ENCODE peak calls at places on chromosomes 3 and 15, in seven cellular contexts. R is OCI-LY7, I is H9, G is fibroblast of lung, B is PC-9, O is neuronal stem cell, E is K562. S is an unnamed sample.

GRCh38 chr15:42133356-42133755 is 23.1 kb downstream of the PLA2G4F start:
- DNase-seq in R (no peak), I (no peak), G (no peak), B (no peak), O (no peak), E (no peak), S (no peak)

GRCh38 chr3:171752329-171752728 is 58.0 kb downstream of the PLD1 start:
- DNase-seq in R (no peak), I (no peak), G (no peak), B (no peak), O (no peak), E (no peak), S (no peak)

GRCh38 chr3:5441401-5441800 is 253.9 kb downstream of the EDEM1 start:
- DNase-seq in R (no peak), I (no peak), G (no peak), B (no peak), O (no peak), E (no peak), S (no peak)

GRCh38 chr3:29281265-29282228 is 676 bp downstream of the RBMS3 start:
- DNase-seq in R (peak; percentile 8), I (peak; percentile 29), G (peak; percentile 62), B (no peak), O (peak; percentile 38), E (no peak), S (peak; percentile 9)

GRCh38 chr15:100189849-100190248 is 151.9 kb downstream of the ADAMTS17 start:
- DNase-seq in R (no peak), I (no peak), G (peak; percentile 48), B (no peak), O (no peak), E (no peak), S (no peak)

GRCh38 chr3:187271582-187271981 is 20.0 kb downstream of the MASP1 start:
- DNase-seq in R (no peak), I (no peak), G (no peak), B (no peak), O (no peak), E (no peak), S (no peak)

GRCh38 chr3:50121416-50122032 is 32.8 kb downstream of the RBM5 start:
- DNase-seq in R (peak; percentile 78), I (peak; percentile 84), G (peak; percentile 69), B (peak; percentile 76), O (peak; percentile 73), E (peak; percentile 80), S (peak; percentile 56)

GRCh38 chr3:126034481-126035361 is 49.2 kb downstream of the SLC41A3 start:
- DNase-seq in R (no peak), I (peak; percentile 5), G (peak; percentile 45), B (no peak), O (no peak), E (no peak), S (no peak)

GRCh38 chr15:25600751-25601150 is 161.9 kb upstream of the UBE3A start:
- DNase-seq in R (no peak), I (no peak), G (no peak), B (no peak), O (no peak), E (no peak), S (no peak)

GRCh38 chr3:133412511-133413165 is 12.8 kb downstream of the BFSP2 start:
- DNase-seq in R (no peak), I (no peak), G (no peak), B (no peak), O (no peak), E (no peak), S (no peak)

GRCh38 chr15:94015324-94015723 is 216.0 kb upstream of the MCTP2 start:
- DNase-seq in R (no peak), I (no peak), G (peak; percentile 31), B (no peak), O (no peak), E (no peak), S (no peak)

GRCh38 chr3:142916611-142917010 is 27.7 kb upstream of the PCOLCE2 start:
- DNase-seq in R (no peak), I (no peak), G (no peak), B (no peak), O (no peak), E (no peak), S (no peak)

GRCh38 chr3:15204005-15204404 is 2.0 kb upstream of the CAPN7 start:
- DNase-seq in R (no peak), I (no peak), G (peak; percentile 37), B (no peak), O (no peak), E (peak; percentile 36), S (no peak)

GRCh38 chr15:90300541-90300940 is 35.1 kb downstream of the NGRN start:
- DNase-seq in R (no peak), I (no peak), G (no peak), B (no peak), O (no peak), E (no peak), S (no peak)

GRCh38 chr3:9247361-9248231 is 1.9 kb downstream of the SRGAP3 start:
- DNase-seq in R (no peak), I (peak; percentile 28), G (no peak), B (no peak), O (no peak), E (no peak), S (no peak)

GRCh38 chr3:169348981-169349942 is 314.2 kb downstream of the MECOM start:
- DNase-seq in R (no peak), I (no peak), G (peak; percentile 69), B (peak; percentile 52), O (no peak), E (no peak), S (no peak)

GRCh38 chr15:86125775-86126174 is 46.1 kb downstream of the AGBL1 start:
- DNase-seq in R (no peak), I (no peak), G (no peak), B (no peak), O (no peak), E (no peak), S (no peak)

GRCh38 chr3:182524711-182525401 is 268.4 kb upstream of the ATP11B start:
- DNase-seq in R (no peak), I (no peak), G (no peak), B (no peak), O (no peak), E (no peak), S (no peak)

GRCh38 chr3:16466822-16467221 is 46.7 kb downstream of the RFTN1 start:
- DNase-seq in R (no peak), I (no peak), G (no peak), B (no peak), O (no peak), E (no peak), S (no peak)

DNA sequence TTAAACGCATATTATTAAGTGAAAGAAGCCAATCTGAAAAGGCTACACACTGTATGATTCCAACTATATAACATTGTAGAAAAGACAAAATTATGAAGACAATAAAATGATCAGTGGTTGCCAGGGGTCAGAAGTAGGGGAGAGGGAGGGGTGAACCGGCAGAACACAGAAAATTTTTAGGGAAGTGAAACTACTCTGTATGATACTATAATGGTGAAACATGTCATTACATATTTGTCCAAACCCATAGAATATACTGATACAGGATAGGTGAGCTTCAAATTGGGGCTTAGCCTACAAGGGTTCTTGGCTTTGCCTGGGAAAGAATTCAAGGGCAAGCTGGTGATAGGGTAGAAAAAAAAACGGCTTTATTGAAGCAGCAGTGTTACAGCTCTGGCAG is 125.3 kb upstream of the SLC25A36 start:
- DNase-seq in R (peak; percentile 78), I (no peak), G (no peak), B (no peak), O (no peak), E (no peak), S (peak; percentile 46)
- H3K4me2 ChIP-seq in R (peak overlapping the region; percentile 36), I (no peak overlapping the region), G (no peak overlapping the region), B (no peak overlapping the region), O (no peak overlapping the region), E (no peak overlapping the region), S (peak overlapping the region; percentile 22)

DNA sequence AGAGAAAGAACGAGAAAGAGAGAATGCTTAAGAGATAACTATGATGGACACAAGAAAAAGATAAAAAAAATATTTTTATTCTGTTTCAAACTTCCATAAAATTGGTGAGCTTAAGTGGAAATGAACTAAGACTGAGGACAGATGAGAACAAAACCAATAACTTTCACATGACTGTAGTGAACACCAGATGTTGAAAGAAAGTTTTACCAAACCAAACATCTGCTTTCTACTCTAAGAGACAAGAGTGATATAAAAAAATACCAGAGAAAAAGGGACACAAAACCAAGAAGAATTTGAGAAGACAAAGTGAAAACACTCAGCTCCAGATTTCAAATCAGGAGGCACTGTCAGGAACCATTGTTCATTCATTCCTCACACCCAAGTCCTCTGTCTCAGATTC is 147.9 kb downstream of the IMPG2 start:
- DNase-seq in R (no peak), I (no peak), G (no peak), B (no peak), O (no peak), E (no peak), S (no peak)
- H3K4me2 ChIP-seq in R (no peak overlapping the region), I (no peak overlapping the region), G (no peak overlapping the region), B (no peak overlapping the region), O (no peak overlapping the region), E (no peak overlapping the region), S (no peak overlapping the region)

GRCh38 chr3:185763347-185764010 is 61.4 kb downstream of the IGF2BP2 start:
- DNase-seq in R (no peak), I (no peak), G (no peak), B (no peak), O (no peak), E (no peak), S (no peak)

GRCh38 chr3:185766645-185767323 is 58.1 kb downstream of the IGF2BP2 start:
- DNase-seq in R (no peak), I (no peak), G (no peak), B (no peak), O (no peak), E (no peak), S (peak; percentile 47)

GRCh38 chr3:185764168-185764988 is 60.5 kb downstream of the IGF2BP2 start:
- DNase-seq in R (no peak), I (no peak), G (peak; percentile 56), B (no peak), O (peak; percentile 32), E (no peak), S (no peak)

GRCh38 chr3:185770071-185770470 is 54.8 kb downstream of the IGF2BP2 start:
- DNase-seq in R (no peak), I (no peak), G (no peak), B (no peak), O (no peak), E (no peak), S (no peak)

GRCh38 chr3:185767324-185767688 is 57.5 kb downstream of the IGF2BP2 start:
- DNase-seq in R (no peak), I (no peak), G (no peak), B (no peak), O (no peak), E (no peak), S (no peak)
- H3K4me2 ChIP-seq in R (no peak overlapping the region), I (no peak overlapping the region), G (no peak overlapping the region), B (no peak overlapping the region), O (no peak overlapping the region), E (no peak overlapping the region), S (peak overlapping the region; percentile 69)

DNA sequence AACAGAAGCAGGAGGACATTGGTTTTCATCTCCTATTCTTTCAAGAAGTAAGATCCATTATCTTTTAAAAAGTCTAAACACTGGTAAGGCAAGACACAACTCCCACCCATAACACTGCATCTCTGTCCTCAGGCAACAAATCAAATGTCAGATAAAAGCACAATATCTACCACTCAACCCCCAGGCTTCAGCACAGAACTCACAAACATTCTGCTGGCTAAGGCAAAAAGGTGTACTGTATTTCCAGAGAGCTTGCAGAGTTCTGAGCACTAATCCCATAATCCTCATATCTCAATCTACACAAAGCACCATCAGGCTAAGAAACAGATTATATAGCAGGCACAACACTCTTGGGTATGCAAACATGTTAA is 20.9 kb downstream of the RAF1 start:
- DNase-seq in R (no peak), I (no peak), G (no peak), B (no peak), O (no peak), E (no peak), S (no peak)
- H3K4me2 ChIP-seq in R (no peak overlapping the region), I (no peak overlapping the region), G (no peak overlapping the region), B (no peak overlapping the region), O (no peak overlapping the region), E (no peak overlapping the region), S (peak overlapping the region; percentile 30)